ENCODE peak calls at places on chromosomes 16 and 17, in ten cellular contexts. One of them, this sample, is unnamed.

GRCh38 chr17:2695243-2695960 is 16.2 kb downstream of the CLUH start:
- DNase-seq in midbrain: no peak
- DNase-seq in NCI-H2081 treated with DMSO at 0.1 percent for 48 hours: no peak
- DNase-seq in stimulated activated naive CD8-positive, alpha-beta T cell treated with anti-CD3 and anti-CD28 coated beads, Interleukin-15, Interleukin-2, amounts not matched to agents 100 U/mL and 50 U/mL, for 24 hours: peak; percentile 1
- DNase-seq in HEK293T: no peak
- DNase-seq in T-helper 9 cell: no peak
- DNase-seq in effector CD4-positive, alpha-beta T cell: no peak
- DNase-seq in DMS53: no peak
- DNase-seq in immature natural killer cell: no peak
- DNase-seq in stimulated activated CD4-positive, alpha-beta T cell treated with anti-CD3 and anti-CD28 coated beads, Interleukin-12 subunit alpha, Interleukin-12 subunit beta, amount 100 ng/mL, for 48 hours: no peak
- DNase-seq in this sample: no peak

GRCh38 chr17:72432881-72433280 is 312.1 kb downstream of the SOX9 start:
- DNase-seq in immature natural killer cell: no peak
- DNase-seq in effector CD4-positive, alpha-beta T cell: no peak
- DNase-seq in stimulated activated naive CD8-positive, alpha-beta T cell treated with anti-CD3 and anti-CD28 coated beads, Interleukin-15, Interleukin-2, amounts not matched to agents 100 U/mL and 50 U/mL, for 24 hours: no peak
- DNase-seq in NCI-H2081 treated with DMSO at 0.1 percent for 48 hours: no peak
- DNase-seq in T-helper 9 cell: no peak
- DNase-seq in midbrain: no peak
- DNase-seq in HEK293T: no peak
- DNase-seq in stimulated activated CD4-positive, alpha-beta T cell treated with anti-CD3 and anti-CD28 coated beads, Interleukin-12 subunit alpha, Interleukin-12 subunit beta, amount 100 ng/mL, for 48 hours: no peak
- DNase-seq in DMS53: no peak
- DNase-seq in this sample: no peak

GRCh38 chr16:30185683-30186421 is 2.5 kb downstream of the CORO1A start:
- DNase-seq in T-helper 9 cell: peak; percentile 67
- DNase-seq in immature natural killer cell: peak; percentile 92
- DNase-seq in effector CD4-positive, alpha-beta T cell: peak; percentile 71
- DNase-seq in HEK293T: no peak
- DNase-seq in stimulated activated naive CD8-positive, alpha-beta T cell treated with anti-CD3 and anti-CD28 coated beads, Interleukin-15, Interleukin-2, amounts not matched to agents 100 U/mL and 50 U/mL, for 24 hours: peak; percentile 88
- DNase-seq in DMS53: no peak
- DNase-seq in stimulated activated CD4-positive, alpha-beta T cell treated with anti-CD3 and anti-CD28 coated beads, Interleukin-12 subunit alpha, Interleukin-12 subunit beta, amount 100 ng/mL, for 48 hours: peak; percentile 76
- DNase-seq in NCI-H2081 treated with DMSO at 0.1 percent for 48 hours: no peak
- DNase-seq in midbrain: peak; percentile 31
- DNase-seq in this sample: no peak

GRCh38 chr17:3667366-3668278 is 756 bp downstream of the TAX1BP3 start:
- DNase-seq in DMS53: peak; percentile 89
- DNase-seq in stimulated activated naive CD8-positive, alpha-beta T cell treated with anti-CD3 and anti-CD28 coated beads, Interleukin-15, Interleukin-2, amounts not matched to agents 100 U/mL and 50 U/mL, for 24 hours: no peak
- DNase-seq in midbrain: peak; percentile 77
- DNase-seq in stimulated activated CD4-positive, alpha-beta T cell treated with anti-CD3 and anti-CD28 coated beads, Interleukin-12 subunit alpha, Interleukin-12 subunit beta, amount 100 ng/mL, for 48 hours: no peak
- DNase-seq in immature natural killer cell: no peak
- DNase-seq in HEK293T: peak; percentile 67
- DNase-seq in effector CD4-positive, alpha-beta T cell: no peak
- DNase-seq in T-helper 9 cell: no peak
- DNase-seq in NCI-H2081 treated with DMSO at 0.1 percent for 48 hours: no peak
- DNase-seq in this sample: peak; percentile 64

GRCh38 chr17:29645516-29646051 is 22.9 kb upstream of the CORO6 start:
- DNase-seq in DMS53: no peak
- DNase-seq in stimulated activated naive CD8-positive, alpha-beta T cell treated with anti-CD3 and anti-CD28 coated beads, Interleukin-15, Interleukin-2, amounts not matched to agents 100 U/mL and 50 U/mL, for 24 hours: peak; percentile 37
- DNase-seq in effector CD4-positive, alpha-beta T cell: no peak
- DNase-seq in T-helper 9 cell: no peak
- DNase-seq in NCI-H2081 treated with DMSO at 0.1 percent for 48 hours: no peak
- DNase-seq in stimulated activated CD4-positive, alpha-beta T cell treated with anti-CD3 and anti-CD28 coated beads, Interleukin-12 subunit alpha, Interleukin-12 subunit beta, amount 100 ng/mL, for 48 hours: no peak
- DNase-seq in midbrain: peak; percentile 61
- DNase-seq in immature natural killer cell: no peak
- DNase-seq in HEK293T: no peak
- DNase-seq in this sample: no peak

GRCh38 chr17:54172654-54173316 is 350.1 kb downstream of the KIF2B start:
- DNase-seq in immature natural killer cell: no peak
- DNase-seq in NCI-H2081 treated with DMSO at 0.1 percent for 48 hours: no peak
- DNase-seq in T-helper 9 cell: no peak
- DNase-seq in midbrain: peak; percentile 22
- DNase-seq in stimulated activated CD4-positive, alpha-beta T cell treated with anti-CD3 and anti-CD28 coated beads, Interleukin-12 subunit alpha, Interleukin-12 subunit beta, amount 100 ng/mL, for 48 hours: no peak
- DNase-seq in effector CD4-positive, alpha-beta T cell: no peak
- DNase-seq in DMS53: peak; percentile 55
- DNase-seq in stimulated activated naive CD8-positive, alpha-beta T cell treated with anti-CD3 and anti-CD28 coated beads, Interleukin-15, Interleukin-2, amounts not matched to agents 100 U/mL and 50 U/mL, for 24 hours: no peak
- DNase-seq in HEK293T: no peak
- DNase-seq in this sample: peak; percentile 22

GRCh38 chr17:82497483-82498405 is 21.8 kb upstream of the FOXK2 start:
- DNase-seq in T-helper 9 cell: peak; percentile 37
- DNase-seq in DMS53: peak; percentile 86
- DNase-seq in stimulated activated naive CD8-positive, alpha-beta T cell treated with anti-CD3 and anti-CD28 coated beads, Interleukin-15, Interleukin-2, amounts not matched to agents 100 U/mL and 50 U/mL, for 24 hours: peak; percentile 53
- DNase-seq in stimulated activated CD4-positive, alpha-beta T cell treated with anti-CD3 and anti-CD28 coated beads, Interleukin-12 subunit alpha, Interleukin-12 subunit beta, amount 100 ng/mL, for 48 hours: peak; percentile 11
- DNase-seq in effector CD4-positive, alpha-beta T cell: peak; percentile 33
- DNase-seq in immature natural killer cell: peak; percentile 65
- DNase-seq in HEK293T: peak; percentile 71
- DNase-seq in midbrain: no peak
- DNase-seq in NCI-H2081 treated with DMSO at 0.1 percent for 48 hours: no peak
- DNase-seq in this sample: no peak

GRCh38 chr16:1639840-1640239 is 27.7 kb downstream of the CRAMP1 start:
- DNase-seq in effector CD4-positive, alpha-beta T cell: no peak
- DNase-seq in NCI-H2081 treated with DMSO at 0.1 percent for 48 hours: no peak
- DNase-seq in HEK293T: no peak
- DNase-seq in stimulated activated naive CD8-positive, alpha-beta T cell treated with anti-CD3 and anti-CD28 coated beads, Interleukin-15, Interleukin-2, amounts not matched to agents 100 U/mL and 50 U/mL, for 24 hours: no peak
- DNase-seq in T-helper 9 cell: no peak
- DNase-seq in DMS53: no peak
- DNase-seq in immature natural killer cell: no peak
- DNase-seq in midbrain: no peak
- DNase-seq in stimulated activated CD4-positive, alpha-beta T cell treated with anti-CD3 and anti-CD28 coated beads, Interleukin-12 subunit alpha, Interleukin-12 subunit beta, amount 100 ng/mL, for 48 hours: no peak
- DNase-seq in this sample: no peak

GRCh38 chr17:61510237-61510636 is 58.0 kb downstream of the TBX4 start:
- DNase-seq in HEK293T: no peak
- DNase-seq in NCI-H2081 treated with DMSO at 0.1 percent for 48 hours: no peak
- DNase-seq in immature natural killer cell: no peak
- DNase-seq in midbrain: no peak
- DNase-seq in T-helper 9 cell: no peak
- DNase-seq in stimulated activated CD4-positive, alpha-beta T cell treated with anti-CD3 and anti-CD28 coated beads, Interleukin-12 subunit alpha, Interleukin-12 subunit beta, amount 100 ng/mL, for 48 hours: no peak
- DNase-seq in DMS53: no peak
- DNase-seq in stimulated activated naive CD8-positive, alpha-beta T cell treated with anti-CD3 and anti-CD28 coated beads, Interleukin-15, Interleukin-2, amounts not matched to agents 100 U/mL and 50 U/mL, for 24 hours: no peak
- DNase-seq in effector CD4-positive, alpha-beta T cell: no peak
- DNase-seq in this sample: no peak

GRCh38 chr16:50209548-50210265 is 56.6 kb downstream of the TENT4B start:
- DNase-seq in DMS53: no peak
- DNase-seq in stimulated activated naive CD8-positive, alpha-beta T cell treated with anti-CD3 and anti-CD28 coated beads, Interleukin-15, Interleukin-2, amounts not matched to agents 100 U/mL and 50 U/mL, for 24 hours: no peak
- DNase-seq in NCI-H2081 treated with DMSO at 0.1 percent for 48 hours: no peak
- DNase-seq in midbrain: no peak
- DNase-seq in HEK293T: no peak
- DNase-seq in stimulated activated CD4-positive, alpha-beta T cell treated with anti-CD3 and anti-CD28 coated beads, Interleukin-12 subunit alpha, Interleukin-12 subunit beta, amount 100 ng/mL, for 48 hours: no peak
- DNase-seq in effector CD4-positive, alpha-beta T cell: no peak
- DNase-seq in immature natural killer cell: no peak
- DNase-seq in T-helper 9 cell: no peak
- DNase-seq in this sample: peak; percentile 7

GRCh38 chr16:66207139-66207863 is 159.2 kb upstream of the CDH5 start:
- DNase-seq in effector CD4-positive, alpha-beta T cell: no peak
- DNase-seq in stimulated activated naive CD8-positive, alpha-beta T cell treated with anti-CD3 and anti-CD28 coated beads, Interleukin-15, Interleukin-2, amounts not matched to agents 100 U/mL and 50 U/mL, for 24 hours: no peak
- DNase-seq in stimulated activated CD4-positive, alpha-beta T cell treated with anti-CD3 and anti-CD28 coated beads, Interleukin-12 subunit alpha, Interleukin-12 subunit beta, amount 100 ng/mL, for 48 hours: no peak
- DNase-seq in DMS53: peak; percentile 2
- DNase-seq in immature natural killer cell: no peak
- DNase-seq in HEK293T: no peak
- DNase-seq in NCI-H2081 treated with DMSO at 0.1 percent for 48 hours: no peak
- DNase-seq in T-helper 9 cell: no peak
- DNase-seq in midbrain: no peak
- DNase-seq in this sample: no peak

GRCh38 chr16:66364117-66364958 is 2.2 kb upstream of the CDH5 start:
- DNase-seq in HEK293T: no peak
- DNase-seq in immature natural killer cell: no peak
- DNase-seq in stimulated activated CD4-positive, alpha-beta T cell treated with anti-CD3 and anti-CD28 coated beads, Interleukin-12 subunit alpha, Interleukin-12 subunit beta, amount 100 ng/mL, for 48 hours: no peak
- DNase-seq in stimulated activated naive CD8-positive, alpha-beta T cell treated with anti-CD3 and anti-CD28 coated beads, Interleukin-15, Interleukin-2, amounts not matched to agents 100 U/mL and 50 U/mL, for 24 hours: no peak
- DNase-seq in T-helper 9 cell: no peak
- DNase-seq in DMS53: peak; percentile 42
- DNase-seq in effector CD4-positive, alpha-beta T cell: no peak
- DNase-seq in midbrain: no peak
- DNase-seq in NCI-H2081 treated with DMSO at 0.1 percent for 48 hours: no peak
- DNase-seq in this sample: peak; percentile 16

GRCh38 chr17:9192010-9192409 is 170.7 kb downstream of the NTN1 start:
- DNase-seq in T-helper 9 cell: no peak
- DNase-seq in DMS53: no peak
- DNase-seq in HEK293T: no peak
- DNase-seq in immature natural killer cell: no peak
- DNase-seq in NCI-H2081 treated with DMSO at 0.1 percent for 48 hours: peak; percentile 12
- DNase-seq in stimulated activated CD4-positive, alpha-beta T cell treated with anti-CD3 and anti-CD28 coated beads, Interleukin-12 subunit alpha, Interleukin-12 subunit beta, amount 100 ng/mL, for 48 hours: no peak
- DNase-seq in effector CD4-positive, alpha-beta T cell: no peak
- DNase-seq in midbrain: no peak
- DNase-seq in stimulated activated naive CD8-positive, alpha-beta T cell treated with anti-CD3 and anti-CD28 coated beads, Interleukin-15, Interleukin-2, amounts not matched to agents 100 U/mL and 50 U/mL, for 24 hours: no peak
- DNase-seq in this sample: no peak

GRCh38 chr17:28897769-28898259 is 281 bp upstream of the FLOT2 start:
- DNase-seq in NCI-H2081 treated with DMSO at 0.1 percent for 48 hours: no peak
- DNase-seq in HEK293T: no peak
- DNase-seq in effector CD4-positive, alpha-beta T cell: peak; percentile 12
- DNase-seq in T-helper 9 cell: no peak
- DNase-seq in immature natural killer cell: no peak
- DNase-seq in midbrain: peak; percentile 34
- DNase-seq in stimulated activated naive CD8-positive, alpha-beta T cell treated with anti-CD3 and anti-CD28 coated beads, Interleukin-15, Interleukin-2, amounts not matched to agents 100 U/mL and 50 U/mL, for 24 hours: no peak
- DNase-seq in DMS53: no peak
- DNase-seq in stimulated activated CD4-positive, alpha-beta T cell treated with anti-CD3 and anti-CD28 coated beads, Interleukin-12 subunit alpha, Interleukin-12 subunit beta, amount 100 ng/mL, for 48 hours: no peak
- DNase-seq in this sample: no peak

This sample was measured in putamen.